ENCODE peak calls at places on chromosomes 12 and 14, in ten cellular contexts. A is omental fat pad, J is endothelial cell, T is psoas muscle, U is GM12864, W is A673, K is suprapubic skin, L is GM10248, G is A549, Q is testis. M is an unnamed sample.

GRCh38 chr12:80038062-80038560 is 61.2 kb upstream of the OTOGL start:
- DNase-seq in J (no peak), Q (no peak), K (no peak), A (no peak), U (no peak), W (no peak), L (no peak), T (no peak), G (no peak), M (no peak)

GRCh38 chr12:130839770-130840355 is 813 bp upstream of the STX2 start:
- DNase-seq in G (no peak), U (no peak), J (no peak), L (no peak), T (no peak), Q (no peak), W (no peak), A (no peak), K (no peak), M (no peak)

GRCh38 chr14:104659146-104659545 is 30.3 kb upstream of the INF2 start:
- DNase-seq in W (no peak), J (no peak), A (no peak), G (no peak), L (no peak), Q (no peak), K (no peak), U (no peak), T (no peak), M (no peak)

GRCh38 chr14:74579447-74580274 is 32.4 kb downstream of the LTBP2 start:
- DNase-seq in Q (no peak), J (no peak), W (no peak), U (no peak), K (no peak), G (peak), L (no peak), T (peak), A (no peak), M (peak)

GRCh38 chr12:83506841-83507240 is 820.1 kb downstream of the TMTC2 start:
- DNase-seq in K (no peak), L (no peak), A (no peak), G (no peak), Q (no peak), J (no peak), U (no peak), W (no peak), T (no peak), M (no peak)

GRCh38 chr14:27672047-27672446 is 1074.2 kb upstream of the NOVA1 start:
- DNase-seq in Q (no peak), K (no peak), A (no peak), T (no peak), G (no peak), J (no peak), L (no peak), U (no peak), W (no peak), M (no peak)

GRCh38 chr12:126036348-126036747 is 971.1 kb downstream of the AACS start:
- DNase-seq in W (no peak), G (no peak), Q (no peak), L (no peak), K (no peak), T (no peak), A (no peak), U (no peak), J (no peak), M (no peak)

GRCh38 chr12:67750528-67751183 is 102.1 kb downstream of the DYRK2 start:
- DNase-seq in K (no peak), G (no peak), J (no peak), Q (no peak), T (no peak), A (no peak), W (no peak), U (no peak), L (no peak), M (no peak)

GRCh38 chr12:109114644-109115043 is 1.7 kb upstream of the ACACB start:
- DNase-seq in U (no peak), K (no peak), A (no peak), G (no peak), J (no peak), L (no peak), T (no peak), Q (no peak), W (no peak), M (no peak)

GRCh38 chr12:67193705-67194104 is 75.5 kb upstream of the CAND1 start:
- DNase-seq in L (peak), W (peak), A (no peak), G (peak), Q (peak), K (no peak), T (no peak), U (no peak), J (peak), M (peak)

GRCh38 chr12:98856897-98857540 is 211.9 kb downstream of the APAF1 start:
- DNase-seq in T (no peak), K (no peak), G (no peak), Q (no peak), W (peak), L (no peak), A (no peak), U (no peak), J (no peak), M (peak)

GRCh38 chr14:53378142-53378541 is 225.0 kb upstream of the DDHD1 start:
- DNase-seq in U (no peak), Q (no peak), T (no peak), W (no peak), K (no peak), A (no peak), G (no peak), J (no peak), L (no peak), M (no peak)

GRCh38 chr14:105090493-105091334 is 25.5 kb upstream of the GPR132 start:
- DNase-seq in J (peak), T (peak), G (peak), U (peak), A (peak), K (peak), L (peak), W (peak), Q (peak), M (no peak)

GRCh38 chr14:52377940-52378339 is 63.8 kb downstream of the PTGER2 start:
- DNase-seq in L (no peak), U (no peak), K (no peak), G (no peak), A (no peak), T (no peak), W (no peak), J (no peak), Q (no peak), M (no peak)

GRCh38 chr14:56585461-56586084 is 6.0 kb downstream of the TMEM260 start:
- DNase-seq in J (no peak), U (no peak), Q (no peak), T (no peak), W (no peak), G (peak), K (no peak), L (no peak), A (no peak), M (no peak)

GRCh38 chr14:64196668-64197411 is 97.3 kb downstream of the ESR2 start:
- DNase-seq in U (no peak), W (no peak), G (no peak), L (no peak), J (peak), T (no peak), K (no peak), A (no peak), Q (peak), M (no peak)

GRCh38 chr14:93035917-93036651 is 79.6 kb downstream of the ITPK1 start:
- DNase-seq in K (no peak), W (no peak), J (no peak), A (no peak), G (peak), L (no peak), U (no peak), T (no peak), Q (peak), M (no peak)

GRCh38 chr12:119229837-119230236 is 51.1 kb downstream of the HSPB8 start:
- DNase-seq in A (no peak), J (peak), L (no peak), U (no peak), G (peak), K (no peak), Q (peak), T (peak), W (peak), M (no peak)

DNA sequence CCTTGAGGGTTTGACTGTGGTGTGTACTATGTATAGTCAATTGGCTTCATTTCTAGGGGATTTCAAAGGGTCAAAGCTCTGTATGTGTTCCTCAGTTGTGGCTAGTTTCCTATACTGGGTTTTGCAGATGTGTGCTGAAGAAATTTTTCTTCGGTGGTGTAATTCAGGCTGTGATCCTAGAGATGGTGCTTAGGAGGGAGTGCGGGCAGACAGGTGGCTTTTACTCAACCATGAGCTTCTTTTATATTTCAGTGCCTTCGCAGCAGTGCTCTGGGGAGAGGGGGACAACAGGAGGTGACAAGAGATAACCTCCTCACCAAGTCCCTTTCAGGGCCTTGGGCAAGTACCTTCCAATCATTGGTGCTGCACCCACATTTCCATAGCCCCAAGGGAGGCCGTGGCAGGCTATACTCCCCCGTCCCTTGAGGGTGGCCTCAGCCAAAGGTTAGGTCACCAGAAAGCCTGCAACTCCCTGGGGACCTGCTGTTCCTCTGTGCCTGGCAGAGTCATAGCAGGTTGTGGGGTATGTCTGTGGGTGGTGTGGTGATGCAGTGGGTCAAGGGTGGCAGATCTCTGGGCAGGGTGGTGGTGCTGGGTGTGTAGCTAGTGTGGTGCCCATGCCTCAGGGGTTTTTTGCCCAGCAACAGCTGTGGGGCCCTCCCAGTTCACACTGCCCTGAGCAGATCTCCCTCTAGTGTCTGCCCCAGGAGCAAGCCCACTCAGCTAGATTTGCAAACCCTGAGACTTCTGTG is 37.0 kb upstream of the TMX1 start:
- DNase-seq in K (no peak), Q (no peak), L (peak), U (no peak), T (no peak), G (no peak), J (no peak), A (no peak), W (no peak), M (no peak)
- TF ChIP-seq CTCF in K (no peak), Q (no peak), L (peak), U (peak), T (no peak), G (no peak), J (no peak), A (no peak), W (no peak), M (no peak)

GRCh38 chr14:79745046-79745445 is 466.3 kb downstream of the DIO2 start:
- DNase-seq in Q (no peak), J (no peak), A (no peak), W (no peak), T (no peak), G (no peak), L (no peak), U (no peak), K (no peak), M (no peak)

DNA sequence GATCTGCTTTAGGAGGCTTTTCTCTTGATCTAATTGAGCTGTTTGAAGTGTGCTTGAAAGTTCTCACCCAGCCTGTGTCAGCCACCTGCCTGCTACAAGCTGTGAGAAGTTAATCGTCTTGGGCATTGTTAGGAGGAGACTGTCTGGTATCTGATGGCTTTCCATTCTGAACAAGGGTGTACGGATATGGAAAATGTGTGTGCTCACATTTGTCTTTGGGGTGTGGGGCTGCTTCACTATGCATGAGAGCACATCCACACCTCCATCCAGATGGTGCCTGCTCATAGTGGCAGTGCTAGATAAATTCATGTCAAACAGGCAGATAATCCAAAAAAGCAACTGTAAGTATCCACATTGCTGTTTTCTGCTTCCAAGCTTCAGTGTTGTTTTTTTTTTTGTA is 462.3 kb downstream of the DIO2 start:
- DNase-seq in Q (no peak), U (no peak), J (no peak), T (no peak), G (no peak), K (no peak), L (no peak), W (no peak), A (no peak), M (no peak)
- TF ChIP-seq CTCF in Q (no peak), U (no peak), J (no peak), T (no peak), G (no peak), K (no peak), L (no peak), W (no peak), A (no peak), M (no peak)

DNA sequence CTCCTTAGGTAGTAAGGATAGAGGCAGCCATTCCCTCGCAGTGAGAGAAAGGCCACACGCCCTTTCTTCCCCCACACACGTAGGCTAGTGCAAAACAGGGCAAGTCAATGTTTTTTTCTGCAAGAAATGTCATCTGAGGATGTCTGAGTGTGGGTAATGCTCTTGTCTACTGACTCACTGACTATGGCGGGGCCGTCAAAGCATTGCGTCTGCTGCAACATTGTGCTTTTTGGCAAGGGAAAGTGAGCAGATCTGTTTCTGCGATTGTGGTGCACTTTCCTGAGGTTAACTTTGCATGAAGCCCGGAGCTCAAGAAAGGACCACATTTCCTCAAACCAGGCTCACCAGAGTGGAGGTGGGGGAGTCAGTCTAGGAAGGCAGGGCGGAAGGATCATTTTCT is 181.6 kb upstream of the GZMB start:
- DNase-seq in J (no peak), A (no peak), L (no peak), U (no peak), Q (no peak), K (no peak), W (no peak), G (no peak), T (no peak), M (no peak)
- TF ChIP-seq CTCF in J (no peak), A (no peak), L (no peak), U (no peak), Q (no peak), K (no peak), W (no peak), G (no peak), T (no peak), M (no peak)

GRCh38 chr14:58196198-58196597 is 3.8 kb upstream of the ACTR10 start:
- DNase-seq in Q (no peak), J (no peak), K (no peak), U (no peak), G (no peak), A (no peak), W (no peak), L (no peak), T (no peak), M (no peak)

GRCh38 chr14:58198086-58198485 is 1.9 kb upstream of the ACTR10 start:
- DNase-seq in L (no peak), K (no peak), G (no peak), J (no peak), U (no peak), A (no peak), T (no peak), W (no peak), Q (no peak), M (no peak)

GRCh38 chr14:58200480-58200841 is 512 bp downstream of the ACTR10 start:
- DNase-seq in W (no peak), G (no peak), J (no peak), A (no peak), U (no peak), K (no peak), T (no peak), Q (no peak), L (no peak), M (no peak)

DNA sequence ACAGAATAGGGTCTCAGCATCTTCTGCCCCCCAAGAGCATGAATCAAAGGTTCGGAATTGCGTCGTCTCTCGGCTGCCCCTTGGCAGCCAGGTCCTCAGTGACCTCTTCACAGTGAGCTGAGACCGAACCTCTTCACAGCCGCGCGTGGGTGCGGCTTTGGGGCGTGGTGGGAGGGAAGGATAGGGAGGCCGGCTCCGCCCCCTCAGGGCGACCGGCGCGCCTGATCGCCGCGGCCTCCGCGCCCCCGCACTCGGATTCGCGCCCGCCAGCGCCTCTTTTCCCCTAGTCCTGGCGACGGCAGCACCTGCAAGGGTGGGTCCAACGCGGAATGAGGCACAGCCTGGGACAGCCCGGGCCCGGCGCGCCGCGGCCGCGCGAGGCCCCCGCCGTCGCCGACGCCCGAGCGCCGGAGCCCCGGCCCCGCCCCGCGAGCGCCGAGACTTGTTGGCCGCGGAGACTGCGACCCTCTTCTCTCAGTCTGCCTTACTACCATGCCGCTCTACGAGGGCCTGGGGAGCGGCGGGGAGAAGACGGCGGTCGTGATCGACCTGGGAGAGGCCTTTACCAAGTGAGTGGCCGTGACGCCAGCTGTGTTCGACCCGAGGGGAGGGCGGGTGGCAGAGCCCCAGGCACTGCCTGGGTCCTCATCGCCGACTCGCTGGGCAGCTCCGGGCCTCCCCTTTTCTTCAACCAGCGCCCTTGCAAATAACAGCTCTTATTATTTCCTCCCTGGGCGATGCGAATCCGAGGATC is at the start of gene ACTR10:
- DNase-seq in G (peak), U (peak), A (peak), K (peak), T (peak), L (peak), Q (peak), W (peak), J (peak), M (peak)
- TF ChIP-seq CTCF in G (no peak), U (no peak), A (no peak), K (no peak), T (no peak), L (no peak), Q (no peak), W (no peak), J (no peak), M (no peak)

GRCh38 chr12:1398673-1399072 is 195.7 kb downstream of the FBXL14 start:
- DNase-seq in K (no peak), J (no peak), Q (no peak), G (peak), U (no peak), T (no peak), A (no peak), W (no peak), L (no peak), M (no peak)
- TF ChIP-seq CTCF in K (no peak), J (no peak), Q (no peak), G (no peak), U (no peak), T (no peak), A (no peak), W (no peak), L (no peak), M (no peak)